ENCODE peak calls at places on chromosomes 11 and 22, in nine cellular contexts. G is fibroblast of villous mesenchyme, M is A673, Y is gastrocnemius medialis, K is left ventricle myocardium inferior, I is right lobe of liver, N is psoas muscle, L is MM.1S, T is epithelial cell of esophagus. X is an unnamed sample.

GRCh38 chr11:102269927-102270326 is 47.4 kb upstream of the BIRC3 start:
- DNase-seq in Y (no peak), L (no peak), M (no peak), N (no peak), I (no peak), K (no peak), T (peak; percentile 98), G (no peak), X (no peak)

GRCh38 chr22:43974028-43974545 is 18.8 kb downstream of the SAMM50 start:
- DNase-seq in Y (no peak), I (no peak), G (no peak), K (no peak), N (no peak), L (no peak), T (no peak), M (no peak), X (no peak)

GRCh38 chr11:104164028-104164520 is at the start of gene PDGFD:
- DNase-seq in K (peak; percentile 64), G (peak; percentile 55), M (peak; percentile 73), L (peak; percentile 75), I (peak; percentile 62), T (peak; percentile 64), N (peak; percentile 62), Y (peak; percentile 18), X (peak; percentile 67)

GRCh38 chr22:48258108-48258705 is 1495.8 kb downstream of the TBC1D22A start:
- DNase-seq in Y (no peak), M (no peak), G (no peak), T (no peak), I (no peak), K (no peak), L (peak; percentile 4), N (no peak), X (no peak)

GRCh38 chr22:43446881-43447280 is 35.1 kb downstream of the MPPED1 start:
- DNase-seq in L (no peak), G (no peak), M (peak; percentile 12), T (peak; percentile 18), K (no peak), Y (no peak), I (no peak), N (no peak), X (no peak)

GRCh38 chr11:60767388-60767811 is 10.7 kb downstream of the MS4A15 start:
- DNase-seq in T (no peak), L (no peak), K (no peak), M (peak; percentile 60), N (no peak), I (no peak), G (no peak), Y (no peak), X (no peak)

GRCh38 chr22:40588726-40589125 is 47.8 kb downstream of the MRTFA start:
- DNase-seq in L (no peak), M (peak; percentile 27), T (peak; percentile 94), G (peak; percentile 88), I (no peak), N (no peak), K (no peak), Y (no peak), X (no peak)

GRCh38 chr11:125625225-125625593 is 246 bp downstream of the CHEK1 start:
- DNase-seq in K (no peak), G (no peak), N (no peak), T (no peak), M (no peak), L (no peak), Y (no peak), I (no peak), X (no peak)

GRCh38 chr11:104028476-104028875 is 8.0 kb upstream of the DDI1 start:
- DNase-seq in G (peak; percentile 56), M (no peak), T (no peak), Y (no peak), N (no peak), L (no peak), K (no peak), I (no peak), X (no peak)

GRCh38 chr11:57181678-57182305 is at the start of gene LRRC55:
- DNase-seq in M (peak; percentile 41), I (no peak), K (no peak), L (no peak), Y (no peak), G (no peak), N (no peak), T (no peak), X (no peak)

GRCh38 chr11:68666854-68667253 is 17.5 kb upstream of the GAL start:
- DNase-seq in N (no peak), G (no peak), Y (no peak), I (peak; percentile 19), K (no peak), T (no peak), M (no peak), L (no peak), X (peak; percentile 75)

GRCh38 chr11:102226702-102227101 is 90.6 kb upstream of the BIRC3 start:
- DNase-seq in M (no peak), L (no peak), I (no peak), T (peak; percentile 75), Y (no peak), N (no peak), K (no peak), G (peak; percentile 81), X (no peak)

GRCh38 chr11:65426839-65427690 is 4.5 kb downstream of the NEAT1 start:
- DNase-seq in L (peak; percentile 75), G (peak; percentile 84), M (no peak), K (peak; percentile 16), T (peak; percentile 89), N (peak; percentile 67), I (peak; percentile 75), Y (peak; percentile 61), X (no peak)

GRCh38 chr11:12813371-12814225 is 139.4 kb downstream of the TEAD1 start:
- DNase-seq in G (peak; percentile 92), I (no peak), M (no peak), Y (peak; percentile 72), T (peak; percentile 53), L (no peak), N (peak; percentile 63), K (no peak), X (no peak)

GRCh38 chr11:88307749-88308425 is 29.6 kb downstream of the CTSC start:
- DNase-seq in I (no peak), G (no peak), K (no peak), N (no peak), M (no peak), T (no peak), Y (no peak), L (no peak), X (no peak)

GRCh38 chr11:60118333-60118732 is 29.9 kb downstream of the MS4A2 start:
- DNase-seq in M (no peak), T (peak; percentile 23), Y (no peak), L (no peak), N (no peak), K (no peak), G (no peak), I (no peak), X (no peak)

GRCh38 chr22:26585104-26585790 is 4.7 kb downstream of the TPST2 start:
- DNase-seq in M (peak; percentile 45), Y (peak; percentile 66), I (peak; percentile 85), L (no peak), N (peak; percentile 89), T (peak; percentile 66), G (peak; percentile 82), K (peak; percentile 78), X (peak; percentile 93)
- TF ChIP-seq CTCF in M (no peak), Y (peak; percentile 13), I (no peak), L (no peak), N (no peak), T (peak; percentile 26), G (no peak), K (peak; percentile 49), X (peak; percentile 48)

GRCh38 chr22:22520020-22520656 is at the start of gene ZNF280A:
- DNase-seq in G (peak; percentile 87), Y (no peak), L (no peak), M (peak; percentile 4), K (no peak), N (peak; percentile 56), I (no peak), T (no peak), X (no peak)

GRCh38 chr22:22519591-22519990 is 479 bp downstream of the ZNF280A start:
- DNase-seq in N (no peak), M (no peak), L (no peak), K (no peak), I (no peak), G (peak; percentile 7), T (no peak), Y (no peak), X (no peak)

GRCh38 chr22:22523494-22523893 is 3.4 kb upstream of the ZNF280A start:
- DNase-seq in G (no peak), L (no peak), I (no peak), N (no peak), Y (no peak), M (no peak), T (no peak), K (no peak), X (no peak)

GRCh38 chr22:22521631-22522030 is 1.6 kb upstream of the ZNF280A start:
- DNase-seq in K (no peak), N (no peak), Y (no peak), T (no peak), G (no peak), I (no peak), L (no peak), M (no peak), X (no peak)

DNA sequence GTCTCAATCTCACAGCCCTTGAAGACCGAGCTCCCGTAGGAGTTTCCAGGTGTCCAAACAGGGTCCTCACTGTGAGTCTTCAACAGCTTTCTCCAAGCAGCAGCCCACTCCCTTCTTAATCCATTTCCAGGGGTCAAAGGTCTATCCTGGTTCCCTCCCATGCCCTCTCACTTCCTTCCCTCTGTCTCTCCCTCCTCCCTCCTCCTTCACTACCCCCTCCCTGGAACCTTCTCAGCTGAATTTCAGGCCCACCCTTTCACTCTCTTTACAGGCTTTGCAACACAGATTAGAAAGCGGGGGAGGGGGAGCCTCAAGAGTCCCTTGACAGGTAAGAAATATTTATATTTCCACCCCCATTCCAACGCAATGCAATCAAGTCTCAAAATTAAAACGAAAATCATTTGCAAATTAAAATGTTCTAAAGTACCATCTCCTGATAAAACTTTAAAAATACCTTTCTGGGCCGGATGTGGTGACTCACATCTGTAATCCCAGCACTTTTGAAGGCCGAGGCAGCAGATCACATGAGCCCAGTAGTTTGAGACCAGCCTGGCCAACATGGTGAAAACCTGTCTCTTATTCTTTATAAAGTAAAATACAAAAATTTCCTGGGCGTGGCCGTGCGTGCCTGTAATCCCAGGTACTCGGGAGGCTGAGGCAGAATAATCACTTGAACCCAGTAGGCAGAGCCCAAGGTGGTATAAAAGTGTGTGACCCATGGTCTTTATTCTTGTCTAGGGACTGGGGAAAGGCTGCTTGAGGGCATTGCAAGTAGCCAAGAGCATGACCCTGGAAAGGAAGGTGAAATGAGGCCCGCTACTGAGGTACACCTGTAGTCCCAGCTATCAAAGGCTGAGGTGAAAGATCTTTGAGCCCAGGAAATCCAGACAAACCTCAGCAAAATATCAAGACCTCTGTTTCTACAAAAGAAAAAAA is 865 bp upstream of the ZNF280A start:
- DNase-seq in K (no peak), G (peak; percentile 52), M (no peak), I (no peak), N (no peak), Y (no peak), T (no peak), L (peak; percentile 17), X (no peak)
- TF ChIP-seq CTCF in K (no peak), G (no peak), M (no peak), I (no peak), N (no peak), Y (no peak), T (no peak), L (no peak), X (no peak)

GRCh38 chr11:75339685-75340409 is 11.6 kb downstream of the ARRB1 start:
- DNase-seq in Y (no peak), N (no peak), T (no peak), M (peak; percentile 80), G (no peak), I (no peak), L (no peak), K (peak; percentile 54), X (no peak)
- TF ChIP-seq CTCF in Y (no peak), N (no peak), T (no peak), M (peak; percentile 37), G (no peak), I (no peak), L (no peak), K (peak; percentile 24), X (peak; percentile 29)

GRCh38 chr11:64238076-64238475 is 2.8 kb upstream of the FKBP2 start:
- DNase-seq in Y (no peak), N (peak; percentile 51), M (no peak), T (no peak), K (no peak), G (no peak), I (peak; percentile 56), L (no peak), X (no peak)
- TF ChIP-seq CTCF in Y (no peak), N (no peak), M (no peak), T (no peak), K (no peak), G (no peak), I (no peak), L (no peak), X (no peak)

X was measured in chondrocyte.